ENCODE peak calls at places on chromosomes 4 and X, in eight cellular contexts. G is IMR-90, U is GM23338, B is breast epithelium, D is brain microvascular endothelial cell, J is upper lobe of right lung, M is lung, T is H9. E is an unnamed sample. For H3K27me3, the result is how much of the 10 kb centered on the place peaks cover.

GRCh38 chr4:32884198-32884597 is 2164.0 kb downstream of the PCDH7 start:
- DNase-seq in D (no peak), T (no peak), M (no peak), G (no peak), B (no peak), U (no peak), J (no peak), E (no peak)

GRCh38 chr4:3292571-3293409 is at the start of gene RGS12:
- DNase-seq in B (peak), T (peak), J (peak), U (peak), M (peak), D (peak), G (peak), E (peak)

GRCh38 chr4:19832388-19832787 is 419.3 kb upstream of the SLIT2 start:
- DNase-seq in M (no peak), J (no peak), G (peak), T (no peak), B (no peak), D (no peak), U (no peak), E (no peak)

GRCh38 chr4:1503583-1504471 is 97.6 kb upstream of the NKX1-1 start:
- DNase-seq in B (peak), J (peak), G (no peak), U (no peak), D (no peak), T (peak), M (no peak), E (no peak)

GRCh38 chrX:44003975-44004374 is 30.8 kb upstream of the NDP start:
- DNase-seq in T (no peak), B (no peak), J (no peak), G (peak), U (no peak), M (no peak), D (no peak), E (no peak)

GRCh38 chr4:170025523-170026252 is 507 bp downstream of the MFAP3L start:
- DNase-seq in B (no peak), M (no peak), T (no peak), D (no peak), U (peak), J (no peak), G (no peak), E (no peak)

GRCh38 chrX:102341867-102342266 is 94.9 kb downstream of the NXF2 start:
- DNase-seq in G (no peak), M (no peak), D (no peak), U (peak), T (no peak), B (no peak), J (no peak), E (no peak)

GRCh38 chr4:138162259-138162658 is 79.9 kb downstream of the SLC7A11 start:
- DNase-seq in J (no peak), D (no peak), G (no peak), M (no peak), T (no peak), B (no peak), U (no peak), E (no peak)

GRCh38 chr4:37132351-37132989 is 112.1 kb upstream of the NWD2 start:
- DNase-seq in T (no peak), U (peak), D (no peak), B (no peak), G (no peak), J (no peak), M (no peak), E (no peak)

GRCh38 chrX:72396117-72396516 is 90.4 kb upstream of the CITED1 start:
- DNase-seq in G (no peak), D (no peak), B (no peak), U (no peak), T (no peak), M (no peak), J (no peak), E (no peak)

GRCh38 chr4:26140150-26140898 is 180.5 kb upstream of the RBPJ start:
- DNase-seq in J (no peak), B (no peak), G (peak), M (no peak), U (no peak), T (no peak), D (peak), E (no peak)

GRCh38 chr4:93184093-93184492 is 644.5 kb upstream of the ATOH1 start:
- DNase-seq in U (no peak), J (no peak), B (no peak), G (no peak), D (no peak), T (no peak), M (no peak), E (no peak)

GRCh38 chr4:89177807-89178206 is 66.5 kb downstream of the TIGD2 start:
- DNase-seq in G (no peak), T (no peak), J (no peak), M (no peak), U (no peak), D (no peak), B (no peak), E (no peak)

GRCh38 chrX:154749856-154750255 is 1.0 kb downstream of the GAB3 start:
- DNase-seq in G (no peak), J (no peak), B (no peak), M (no peak), D (no peak), T (no peak), U (no peak), E (no peak)

GRCh38 chr4:6730603-6731300 is 14.8 kb downstream of the BLOC1S4 start:
- DNase-seq in J (no peak), G (no peak), D (no peak), T (peak), B (no peak), M (no peak), U (peak), E (no peak)

GRCh38 chrX:150495496-150495895 is 72.9 kb upstream of the MTM1 start:
- DNase-seq in J (no peak), G (no peak), D (no peak), U (no peak), B (no peak), M (no peak), T (no peak), E (no peak)

GRCh38 chrX:135295238-135295943 is 13.9 kb upstream of the ETDC start:
- DNase-seq in J (peak), T (peak), G (peak), B (no peak), M (peak), U (peak), D (peak), E (peak)

GRCh38 chrX:71545364-71545763 is 12.5 kb downstream of the OGT start:
- DNase-seq in B (no peak), J (no peak), T (no peak), M (no peak), U (no peak), D (no peak), G (no peak), E (no peak)

GRCh38 chrX:45006002-45006800 is 133.2 kb downstream of the KDM6A start:
- DNase-seq in J (no peak), M (no peak), D (peak), B (no peak), T (peak), U (peak), G (peak), E (no peak)

GRCh38 chr4:90071289-90072235 is 55.6 kb upstream of the CCSER1 start:
- DNase-seq in T (no peak), B (no peak), M (no peak), D (no peak), J (no peak), G (no peak), U (no peak), E (no peak)

GRCh38 chrX:13938766-13939530 is 90.7 kb downstream of the GEMIN8 start:
- DNase-seq in M (no peak), B (no peak), U (peak), T (peak), G (no peak), J (no peak), D (no peak), E (no peak)

GRCh38 chr4:157170321-157170720 is 50.2 kb upstream of the GRIA2 start:
- DNase-seq in J (no peak), U (no peak), D (no peak), G (peak), M (no peak), B (no peak), T (no peak), E (no peak)

GRCh38 chr4:119664168-119664907 is 35.7 kb upstream of the PDE5A start:
- DNase-seq in B (no peak), J (no peak), G (peak), T (no peak), U (no peak), M (no peak), D (no peak), E (no peak)

GRCh38 chrX:18672008-18672407 is at the start of gene RS1:
- DNase-seq in J (no peak), U (no peak), M (no peak), G (no peak), T (no peak), B (no peak), D (no peak), E (no peak)

GRCh38 chrX:42290608-42291007 is 367.3 kb upstream of the CASK start:
- DNase-seq in U (peak), J (no peak), B (no peak), G (peak), M (no peak), D (peak), T (no peak), E (no peak)

GRCh38 chr4:11568511-11568910 is 139.8 kb upstream of the HS3ST1 start:
- DNase-seq in D (no peak), B (no peak), U (no peak), G (no peak), M (no peak), J (no peak), T (no peak), E (no peak)

GRCh38 chrX:124646403-124646802 is 300.0 kb downstream of the SH2D1A start:
- DNase-seq in B (no peak), U (no peak), M (no peak), T (no peak), J (no peak), D (no peak), G (no peak), E (no peak)
- H3K27me3 ChIP-seq in B (under half), U (under half), M (under half), T (under half), J (under half), D (under half), G (under half), E (under half)

GRCh38 chr4:71709961-71710360 is 73.9 kb downstream of the GC start:
- DNase-seq in T (no peak), B (no peak), G (no peak), M (no peak), D (no peak), J (no peak), U (peak), E (no peak)
- TF ChIP-seq CTCF in T (peak), B (no peak), G (peak), M (no peak), D (peak), J (no peak), U (peak), E (peak)

GRCh38 chr4:94626942-94627341 is 130.8 kb upstream of the BMPR1B start:
- DNase-seq in D (no peak), T (no peak), G (no peak), M (no peak), U (no peak), J (no peak), B (no peak), E (no peak)
- H3K27ac ChIP-seq in D (no peak), T (no peak), G (no peak), M (no peak), U (no peak), J (no peak), B (no peak), E (no peak)

DNA sequence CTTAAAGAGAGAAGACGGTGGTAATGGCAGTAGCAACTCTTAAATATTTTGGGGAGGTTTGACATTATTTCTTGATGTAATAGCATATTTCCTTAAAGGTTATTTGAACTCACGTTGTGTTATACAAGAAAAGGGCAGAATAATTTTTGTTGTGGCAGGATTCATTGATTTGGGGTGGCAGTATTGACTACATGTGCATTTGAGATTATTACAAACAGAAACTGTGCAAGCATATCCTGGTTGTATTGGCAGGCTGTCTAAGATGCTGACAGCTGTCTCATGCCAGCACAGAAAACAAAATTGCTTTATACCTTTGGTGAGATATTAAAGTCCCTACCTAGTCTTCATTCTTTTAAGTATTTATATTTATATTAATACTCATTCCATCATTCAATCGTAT is 300.7 kb upstream of the MAGEC2 start:
- DNase-seq in M (no peak), U (no peak), T (no peak), D (no peak), G (no peak), J (no peak), B (no peak), E (no peak)
- H3K27me3 ChIP-seq in M (under half), U (under half), T (under half), D (under half), G (under half), J (under half), B (under half), E (under half)

GRCh38 chr4:74376888-74377483 is 12.0 kb downstream of the EREG start:
- DNase-seq in M (no peak), T (no peak), B (no peak), U (peak), J (no peak), G (peak), D (peak), E (no peak)
- TF ChIP-seq CTCF in M (peak), T (peak), B (peak), U (peak), J (peak), G (peak), D (peak), E (peak)

GRCh38 chrX:2697741-2698294 is 6.7 kb downstream of the CD99 start:
- DNase-seq in B (no peak), U (no peak), G (peak), T (no peak), J (no peak), M (no peak), D (no peak), E (no peak)

GRCh38 chrX:2694868-2695267 is 3.8 kb downstream of the CD99 start:
- DNase-seq in T (no peak), G (no peak), J (no peak), D (no peak), B (no peak), M (no peak), U (no peak), E (no peak)

GRCh38 chrX:2697306-2697705 is 6.2 kb downstream of the CD99 start:
- DNase-seq in D (no peak), T (no peak), J (no peak), B (no peak), G (no peak), U (no peak), M (no peak), E (no peak)

GRCh38 chrX:2698604-2699003 is 7.5 kb downstream of the CD99 start:
- DNase-seq in J (no peak), G (no peak), T (no peak), B (no peak), D (no peak), U (no peak), M (no peak), E (no peak)

GRCh38 chrX:2696698-2697215 is 5.7 kb downstream of the CD99 start:
- DNase-seq in T (no peak), G (peak), J (no peak), D (peak), B (no peak), U (no peak), M (no peak), E (peak)
- H3K27ac ChIP-seq in T (no peak), G (peak), J (peak), D (peak), B (peak), U (no peak), M (peak), E (peak)

E was measured in AG04450.